ENCODE peak calls at places on chromosome 6, in eight cellular contexts. W, I, J, K, Y, V, Q and R are unnamed samples.

GRCh38 chr6:166998256-166999144 is 697 bp upstream of the CEP43 start:
- DNase-seq in W (no peak), I (no peak), J (no peak), K (peak; percentile 26), Y (peak; percentile 57), V (no peak), Q (no peak), R (no peak)

GRCh38 chr6:96913621-96914020 is 10.9 kb upstream of the KLHL32 start:
- DNase-seq in W (no peak), I (no peak), J (no peak), K (no peak), Y (no peak), V (no peak), Q (no peak), R (no peak)

GRCh38 chr6:101398716-101399626 is 5.5 kb downstream of the GRIK2 start:
- DNase-seq in W (no peak), I (no peak), J (no peak), K (no peak), Y (no peak), V (no peak), Q (no peak), R (no peak)

GRCh38 chr6:16205377-16206144 is 32.8 kb upstream of the GMPR start:
- DNase-seq in W (peak; percentile 94), I (no peak), J (no peak), K (no peak), Y (no peak), V (no peak), Q (no peak), R (no peak)

GRCh38 chr6:88383183-88383582 is 217.0 kb upstream of the CNR1 start:
- DNase-seq in W (no peak), I (no peak), J (no peak), K (no peak), Y (no peak), V (no peak), Q (no peak), R (no peak)

GRCh38 chr6:128208078-128208477 is 307.2 kb upstream of the THEMIS start:
- DNase-seq in W (no peak), I (no peak), J (no peak), K (no peak), Y (no peak), V (no peak), Q (no peak), R (no peak)

GRCh38 chr6:16004934-16005673 is 123.8 kb upstream of the MYLIP start:
- DNase-seq in W (no peak), I (no peak), J (no peak), K (no peak), Y (no peak), V (no peak), Q (no peak), R (no peak)

GRCh38 chr6:14921170-14921569 is 324.7 kb upstream of the JARID2 start:
- DNase-seq in W (no peak), I (no peak), J (no peak), K (peak; percentile 69), Y (peak; percentile 43), V (no peak), Q (no peak), R (no peak)

GRCh38 chr6:122530440-122531046 is 58.9 kb upstream of the SERINC1 start:
- DNase-seq in W (peak; percentile 64), I (no peak), J (peak; percentile 81), K (no peak), Y (no peak), V (peak; percentile 10), Q (peak; percentile 32), R (peak; percentile 20)

GRCh38 chr6:148501178-148501590 is 158.5 kb downstream of the SASH1 start:
- DNase-seq in W (no peak), I (peak; percentile 41), J (no peak), K (no peak), Y (no peak), V (no peak), Q (no peak), R (no peak)

GRCh38 chr6:169897601-169898358 is 146.4 kb downstream of the ERMARD start:
- DNase-seq in W (no peak), I (no peak), J (no peak), K (no peak), Y (no peak), V (no peak), Q (no peak), R (no peak)

GRCh38 chr6:99348823-99349619 is 453 bp downstream of the FAXC start:
- DNase-seq in W (no peak), I (no peak), J (peak; percentile 38), K (no peak), Y (no peak), V (no peak), Q (no peak), R (no peak)

GRCh38 chr6:130063806-130064205 is 45.4 kb downstream of the L3MBTL3 start:
- DNase-seq in W (no peak), I (no peak), J (no peak), K (no peak), Y (no peak), V (no peak), Q (no peak), R (no peak)

GRCh38 chr6:10373642-10374359 is 41.1 kb downstream of the TFAP2A start:
- DNase-seq in W (no peak), I (no peak), J (no peak), K (no peak), Y (no peak), V (peak; percentile 21), Q (no peak), R (no peak)

GRCh38 chr6:4883298-4883697 is 107.1 kb downstream of the CDYL start:
- DNase-seq in W (no peak), I (no peak), J (no peak), K (no peak), Y (no peak), V (no peak), Q (no peak), R (no peak)

GRCh38 chr6:46419576-46420002 is 71.7 kb downstream of the RCAN2 start:
- DNase-seq in W (peak; percentile 77), I (peak; percentile 16), J (peak; percentile 80), K (no peak), Y (peak; percentile 52), V (peak; percentile 8), Q (no peak), R (peak; percentile 83)

GRCh38 chr6:149750136-149750609 is 632 bp downstream of the PCMT1 start:
- DNase-seq in W (peak; percentile 83), I (no peak), J (peak; percentile 64), K (peak; percentile 26), Y (no peak), V (peak; percentile 47), Q (peak; percentile 37), R (peak; percentile 40)

GRCh38 chr6:92559002-92559401 is 860.4 kb downstream of the EPHA7 start:
- DNase-seq in W (no peak), I (no peak), J (no peak), K (no peak), Y (no peak), V (no peak), Q (no peak), R (no peak)

GRCh38 chr6:111589366-111589765 is 16.3 kb downstream of the TRAF3IP2 start:
- DNase-seq in W (no peak), I (peak; percentile 63), J (no peak), K (no peak), Y (no peak), V (peak; percentile 74), Q (no peak), R (no peak)

GRCh38 chr6:41970436-41970846 is 28.8 kb upstream of the CCND3 start:
- DNase-seq in W (peak; percentile 21), I (no peak), J (no peak), K (no peak), Y (no peak), V (peak; percentile 25), Q (no peak), R (no peak)

GRCh38 chr6:39865011-39865888 is 69.0 kb downstream of the MOCS1 start:
- DNase-seq in W (peak; percentile 67), I (no peak), J (peak; percentile 63), K (peak; percentile 67), Y (peak; percentile 76), V (peak; percentile 26), Q (peak; percentile 41), R (no peak)

DNA sequence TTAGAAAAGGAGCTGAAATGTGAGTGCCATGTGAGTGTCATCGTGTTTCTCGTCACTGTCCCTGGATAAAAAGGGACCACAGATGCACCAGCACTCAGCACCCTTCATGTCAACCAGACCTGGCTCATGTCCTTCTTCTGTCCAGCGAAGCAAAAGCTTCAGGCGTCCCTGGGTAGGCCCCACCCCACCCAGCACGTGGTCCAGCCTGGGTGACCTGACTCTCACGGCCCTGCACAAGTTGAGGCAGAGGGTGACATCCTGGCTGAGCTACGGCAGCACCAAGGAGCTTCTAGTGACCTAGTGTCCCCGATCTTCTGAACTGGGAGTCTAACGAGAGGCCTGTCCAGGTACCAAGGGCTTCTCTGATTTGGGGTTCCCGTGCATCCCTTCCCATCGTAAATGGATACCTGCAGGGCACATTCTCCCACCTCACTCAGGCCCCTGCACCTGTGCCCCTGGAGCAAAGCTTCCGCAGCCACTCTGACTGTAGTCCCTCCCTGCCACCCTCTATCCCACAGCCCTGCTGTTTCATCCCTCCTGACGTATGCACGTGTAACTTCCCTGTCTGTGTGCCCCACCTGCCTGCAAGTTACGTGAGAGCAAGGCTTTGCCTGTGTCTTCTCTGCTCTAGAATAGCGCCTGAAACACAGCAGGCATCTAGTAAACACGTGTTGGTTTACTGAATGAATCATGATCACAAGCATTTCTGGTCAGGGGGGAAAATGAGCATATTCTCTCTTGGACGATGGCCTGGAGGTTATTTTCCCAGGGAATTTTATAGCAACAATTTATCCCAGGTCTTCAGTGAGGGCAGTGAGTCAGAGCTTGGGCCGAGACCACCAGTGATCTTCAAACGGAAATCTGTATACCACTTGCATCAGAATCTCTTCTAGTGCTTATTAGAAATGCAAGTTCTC is 38.0 kb downstream of the PSMG4 start:
- DNase-seq in W (no peak), I (no peak), J (no peak), K (no peak), Y (no peak), V (no peak), Q (no peak), R (no peak)
- H3K27ac ChIP-seq in W (no peak overlapping the region), I (no peak overlapping the region), J (no peak overlapping the region), K (no peak overlapping the region), Y (no peak overlapping the region), V (peak overlapping the region; percentile 47), Q (no peak overlapping the region), R (no peak overlapping the region)

DNA sequence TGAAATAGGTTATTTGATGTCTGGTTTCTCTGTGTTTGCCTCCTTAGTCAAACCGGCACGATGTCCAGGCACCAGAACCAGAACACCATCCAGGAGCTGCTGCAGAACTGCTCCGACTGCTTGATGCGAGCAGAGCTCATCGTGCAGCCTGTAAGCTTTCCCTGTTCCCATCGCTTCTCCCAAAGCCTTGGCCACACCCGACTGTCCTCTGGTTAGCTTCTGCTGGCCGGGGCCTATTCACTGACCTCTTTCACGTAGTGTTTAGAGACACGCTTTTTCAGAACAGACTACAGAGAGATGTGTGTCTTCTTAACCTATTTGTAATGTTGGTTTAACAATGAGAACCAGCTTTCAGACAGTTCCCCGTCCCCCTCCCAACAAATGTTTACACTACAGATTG is 14.2 kb downstream of the DSP start:
- DNase-seq in W (no peak), I (no peak), J (no peak), K (no peak), Y (no peak), V (no peak), Q (no peak), R (no peak)
- H3K27ac ChIP-seq in W (no peak overlapping the region), I (no peak overlapping the region), J (no peak overlapping the region), K (peak overlapping the region; percentile 60), Y (no peak overlapping the region), V (no peak overlapping the region), Q (no peak overlapping the region), R (no peak overlapping the region)

GRCh38 chr6:125662301-125662700 is 87.1 kb upstream of the HEY2 start:
- DNase-seq in W (no peak), I (no peak), J (no peak), K (no peak), Y (no peak), V (no peak), Q (no peak), R (no peak)
- H3K27ac ChIP-seq in W (no peak overlapping the region), I (no peak overlapping the region), J (no peak overlapping the region), K (no peak overlapping the region), Y (no peak overlapping the region), V (no peak overlapping the region), Q (no peak overlapping the region), R (no peak overlapping the region)

GRCh38 chr6:56551409-56552120 is 91.1 kb downstream of the DST start:
- DNase-seq in W (no peak), I (no peak), J (no peak), K (no peak), Y (no peak), V (no peak), Q (no peak), R (no peak)
- H3K27ac ChIP-seq in W (no peak overlapping the region), I (peak overlapping the region; percentile 9), J (no peak overlapping the region), K (peak overlapping the region; percentile 47), Y (no peak overlapping the region), V (no peak overlapping the region), Q (no peak overlapping the region), R (peak overlapping the region; percentile 11)